ENCODE peak calls at places on chromosomes 13 and 19, in eight cellular contexts. One of them, this sample, is unnamed. For H3K4me1, the result is how much of the 10 kb centered on the place peaks cover.

GRCh38 chr13:99057310-99057975 is 79.6 kb upstream of the DOCK9 start:
- DNase-seq in IMR-90: peak
- DNase-seq in heart left ventricle: no peak
- DNase-seq in uterus: peak
- DNase-seq in suprapubic skin: no peak
- DNase-seq in breast epithelium: no peak
- DNase-seq in right lobe of liver: no peak
- DNase-seq in gastrocnemius medialis: no peak
- DNase-seq in this sample: no peak

GRCh38 chr19:36236304-36236945 is 21.5 kb downstream of the ZNF146 start:
- DNase-seq in IMR-90: no peak
- DNase-seq in heart left ventricle: no peak
- DNase-seq in uterus: no peak
- DNase-seq in suprapubic skin: no peak
- DNase-seq in breast epithelium: no peak
- DNase-seq in right lobe of liver: no peak
- DNase-seq in gastrocnemius medialis: no peak
- DNase-seq in this sample: no peak

GRCh38 chr13:40187836-40188591 is 478.4 kb downstream of the FOXO1 start:
- DNase-seq in IMR-90: no peak
- DNase-seq in heart left ventricle: no peak
- DNase-seq in uterus: peak
- DNase-seq in suprapubic skin: no peak
- DNase-seq in breast epithelium: no peak
- DNase-seq in right lobe of liver: no peak
- DNase-seq in gastrocnemius medialis: no peak
- DNase-seq in this sample: no peak

GRCh38 chr19:3114811-3115210 is 20.6 kb downstream of the GNA11 start:
- DNase-seq in IMR-90: no peak
- DNase-seq in heart left ventricle: no peak
- DNase-seq in uterus: no peak
- DNase-seq in suprapubic skin: peak
- DNase-seq in breast epithelium: no peak
- DNase-seq in right lobe of liver: no peak
- DNase-seq in gastrocnemius medialis: no peak
- DNase-seq in this sample: no peak

GRCh38 chr13:104816716-104817115 is 1718.7 kb downstream of the EFNB2 start:
- DNase-seq in IMR-90: no peak
- DNase-seq in heart left ventricle: no peak
- DNase-seq in uterus: no peak
- DNase-seq in suprapubic skin: no peak
- DNase-seq in breast epithelium: no peak
- DNase-seq in right lobe of liver: no peak
- DNase-seq in gastrocnemius medialis: no peak
- DNase-seq in this sample: no peak

GRCh38 chr19:31356587-31357314 is 7.5 kb upstream of the TSHZ3 start:
- DNase-seq in IMR-90: no peak
- DNase-seq in heart left ventricle: no peak
- DNase-seq in uterus: no peak
- DNase-seq in suprapubic skin: no peak
- DNase-seq in breast epithelium: no peak
- DNase-seq in right lobe of liver: no peak
- DNase-seq in gastrocnemius medialis: no peak
- DNase-seq in this sample: no peak

GRCh38 chr19:5293607-5294089 is 47.0 kb downstream of the PTPRS start:
- DNase-seq in IMR-90: peak
- DNase-seq in heart left ventricle: no peak
- DNase-seq in uterus: peak
- DNase-seq in suprapubic skin: peak
- DNase-seq in breast epithelium: no peak
- DNase-seq in right lobe of liver: no peak
- DNase-seq in gastrocnemius medialis: no peak
- DNase-seq in this sample: no peak

GRCh38 chr19:54418030-54418929 is 3.0 kb downstream of the TTYH1 start:
- DNase-seq in IMR-90: peak
- DNase-seq in heart left ventricle: no peak
- DNase-seq in uterus: no peak
- DNase-seq in suprapubic skin: no peak
- DNase-seq in breast epithelium: no peak
- DNase-seq in right lobe of liver: no peak
- DNase-seq in gastrocnemius medialis: no peak
- DNase-seq in this sample: no peak

GRCh38 chr19:2550431-2551171 is 74.7 kb downstream of the GADD45B start:
- DNase-seq in IMR-90: no peak
- DNase-seq in heart left ventricle: peak
- DNase-seq in uterus: no peak
- DNase-seq in suprapubic skin: no peak
- DNase-seq in breast epithelium: no peak
- DNase-seq in right lobe of liver: no peak
- DNase-seq in gastrocnemius medialis: peak
- DNase-seq in this sample: no peak

GRCh38 chr19:39160889-39161672 is 35.5 kb downstream of the PAK4 start:
- DNase-seq in IMR-90: peak
- DNase-seq in heart left ventricle: no peak
- DNase-seq in uterus: no peak
- DNase-seq in suprapubic skin: no peak
- DNase-seq in breast epithelium: peak
- DNase-seq in right lobe of liver: no peak
- DNase-seq in gastrocnemius medialis: no peak
- DNase-seq in this sample: peak

GRCh38 chr19:52692431-52693008 is 42.3 kb downstream of the ZNF611 start:
- DNase-seq in IMR-90: no peak
- DNase-seq in heart left ventricle: no peak
- DNase-seq in uterus: no peak
- DNase-seq in suprapubic skin: no peak
- DNase-seq in breast epithelium: no peak
- DNase-seq in right lobe of liver: no peak
- DNase-seq in gastrocnemius medialis: no peak
- DNase-seq in this sample: no peak

GRCh38 chr19:40423227-40423566 is 2.6 kb downstream of the SERTAD1 start:
- DNase-seq in IMR-90: no peak
- DNase-seq in heart left ventricle: no peak
- DNase-seq in uterus: no peak
- DNase-seq in suprapubic skin: no peak
- DNase-seq in breast epithelium: no peak
- DNase-seq in right lobe of liver: no peak
- DNase-seq in gastrocnemius medialis: no peak
- DNase-seq in this sample: no peak

GRCh38 chr19:40421468-40421778 is 4.4 kb downstream of the SERTAD1 start:
- DNase-seq in IMR-90: no peak
- DNase-seq in heart left ventricle: no peak
- DNase-seq in uterus: no peak
- DNase-seq in suprapubic skin: no peak
- DNase-seq in breast epithelium: no peak
- DNase-seq in right lobe of liver: no peak
- DNase-seq in gastrocnemius medialis: no peak
- DNase-seq in this sample: no peak

GRCh38 chr19:40420766-40421467 is 4.9 kb downstream of the SERTAD1 start:
- DNase-seq in IMR-90: peak
- DNase-seq in heart left ventricle: peak
- DNase-seq in uterus: peak
- DNase-seq in suprapubic skin: peak
- DNase-seq in breast epithelium: peak
- DNase-seq in right lobe of liver: peak
- DNase-seq in gastrocnemius medialis: peak
- DNase-seq in this sample: peak

GRCh38 chr19:40423938-40424337 is 1.9 kb downstream of the SERTAD1 start:
- DNase-seq in IMR-90: no peak
- DNase-seq in heart left ventricle: no peak
- DNase-seq in uterus: no peak
- DNase-seq in suprapubic skin: no peak
- DNase-seq in breast epithelium: no peak
- DNase-seq in right lobe of liver: no peak
- DNase-seq in gastrocnemius medialis: no peak
- DNase-seq in this sample: no peak

DNA sequence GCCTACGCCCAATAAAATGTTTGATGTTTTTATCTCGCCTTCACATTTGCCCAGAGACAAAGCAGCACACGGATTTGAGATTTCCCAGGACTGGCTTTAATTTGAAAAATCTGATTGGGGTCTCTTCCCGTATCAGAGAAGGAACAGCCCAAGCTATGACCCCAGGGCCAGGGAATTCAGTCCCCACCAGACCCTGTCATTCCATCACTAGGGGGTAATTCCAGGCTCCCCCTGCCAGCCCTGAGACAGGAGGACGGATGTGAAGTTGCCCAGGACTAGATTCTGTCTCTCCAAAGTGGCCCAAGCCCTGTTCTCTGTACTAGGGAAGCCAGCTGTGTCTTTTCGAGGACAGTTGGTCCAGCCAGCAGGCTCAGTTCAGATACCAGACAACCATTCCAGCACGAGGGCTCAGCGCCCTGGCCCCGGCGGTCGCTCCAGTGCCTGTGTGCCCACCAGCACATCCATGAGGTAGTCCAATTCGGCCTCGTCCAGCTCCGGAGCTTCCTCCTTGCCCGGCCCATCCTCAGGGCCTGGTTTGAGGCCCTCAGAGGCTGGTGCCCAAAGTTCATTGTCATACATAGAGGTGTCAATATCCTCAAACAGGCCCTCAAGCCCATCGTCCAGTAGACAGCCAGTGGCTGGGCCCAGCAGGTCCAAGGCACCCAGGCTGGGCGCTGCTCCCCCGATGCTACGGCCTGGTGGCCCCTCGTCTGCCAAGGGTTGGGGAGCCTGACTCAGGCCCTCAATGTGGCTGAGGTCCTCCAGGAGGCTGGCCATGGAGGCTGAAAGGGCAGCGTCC is 3.2 kb downstream of the SERTAD1 start:
- DNase-seq in IMR-90: no peak
- DNase-seq in heart left ventricle: no peak
- DNase-seq in uterus: no peak
- DNase-seq in suprapubic skin: no peak
- DNase-seq in breast epithelium: no peak
- DNase-seq in right lobe of liver: no peak
- DNase-seq in gastrocnemius medialis: no peak
- DNase-seq in this sample: no peak
- TF ChIP-seq POLR2A in IMR-90: no peak
- TF ChIP-seq POLR2A in heart left ventricle: no peak
- TF ChIP-seq POLR2A in uterus: no peak
- TF ChIP-seq POLR2A in suprapubic skin: no peak
- TF ChIP-seq POLR2A in breast epithelium: no peak
- TF ChIP-seq POLR2A in right lobe of liver: no peak
- TF ChIP-seq POLR2A in gastrocnemius medialis: no peak
- TF ChIP-seq POLR2A in this sample: no peak

GRCh38 chr13:60282708-60283107 is 114.3 kb upstream of the TDRD3 start:
- DNase-seq in IMR-90: no peak
- DNase-seq in heart left ventricle: no peak
- DNase-seq in uterus: no peak
- DNase-seq in suprapubic skin: no peak
- DNase-seq in breast epithelium: no peak
- DNase-seq in right lobe of liver: no peak
- DNase-seq in gastrocnemius medialis: no peak
- DNase-seq in this sample: no peak
- H3K4me3 ChIP-seq in IMR-90: no peak
- H3K4me3 ChIP-seq in heart left ventricle: no peak
- H3K4me3 ChIP-seq in uterus: no peak
- H3K4me3 ChIP-seq in suprapubic skin: no peak
- H3K4me3 ChIP-seq in breast epithelium: no peak
- H3K4me3 ChIP-seq in right lobe of liver: no peak
- H3K4me3 ChIP-seq in gastrocnemius medialis: no peak
- H3K4me3 ChIP-seq in this sample: no peak

GRCh38 chr19:41883821-41884733 is 1.1 kb downstream of the ARHGEF1 start:
- DNase-seq in IMR-90: peak
- DNase-seq in heart left ventricle: peak
- DNase-seq in uterus: peak
- DNase-seq in suprapubic skin: peak
- DNase-seq in breast epithelium: peak
- DNase-seq in right lobe of liver: peak
- DNase-seq in gastrocnemius medialis: peak
- DNase-seq in this sample: peak
- H3K4me1 ChIP-seq in IMR-90: under half
- H3K4me1 ChIP-seq in heart left ventricle: under half
- H3K4me1 ChIP-seq in uterus: under half
- H3K4me1 ChIP-seq in suprapubic skin: under half
- H3K4me1 ChIP-seq in breast epithelium: under half
- H3K4me1 ChIP-seq in right lobe of liver: under half
- H3K4me1 ChIP-seq in gastrocnemius medialis: under half
- H3K4me1 ChIP-seq in this sample: under half

GRCh38 chr19:33306853-33307792 is 4.8 kb upstream of the CEBPA start:
- DNase-seq in IMR-90: no peak
- DNase-seq in heart left ventricle: no peak
- DNase-seq in uterus: no peak
- DNase-seq in suprapubic skin: no peak
- DNase-seq in breast epithelium: peak
- DNase-seq in right lobe of liver: peak
- DNase-seq in gastrocnemius medialis: peak
- DNase-seq in this sample: no peak

GRCh38 chr19:33311326-33311682 is 9.0 kb upstream of the CEBPA start:
- DNase-seq in IMR-90: no peak
- DNase-seq in heart left ventricle: no peak
- DNase-seq in uterus: no peak
- DNase-seq in suprapubic skin: no peak
- DNase-seq in breast epithelium: no peak
- DNase-seq in right lobe of liver: peak
- DNase-seq in gastrocnemius medialis: no peak
- DNase-seq in this sample: no peak

GRCh38 chr19:33312065-33312464 is 9.7 kb upstream of the CEBPA start:
- DNase-seq in IMR-90: no peak
- DNase-seq in heart left ventricle: no peak
- DNase-seq in uterus: no peak
- DNase-seq in suprapubic skin: no peak
- DNase-seq in breast epithelium: no peak
- DNase-seq in right lobe of liver: peak
- DNase-seq in gastrocnemius medialis: no peak
- DNase-seq in this sample: no peak

GRCh38 chr19:33310606-33311325 is 8.4 kb upstream of the CEBPA start:
- DNase-seq in IMR-90: no peak
- DNase-seq in heart left ventricle: no peak
- DNase-seq in uterus: no peak
- DNase-seq in suprapubic skin: no peak
- DNase-seq in breast epithelium: no peak
- DNase-seq in right lobe of liver: peak
- DNase-seq in gastrocnemius medialis: peak
- DNase-seq in this sample: no peak

DNA sequence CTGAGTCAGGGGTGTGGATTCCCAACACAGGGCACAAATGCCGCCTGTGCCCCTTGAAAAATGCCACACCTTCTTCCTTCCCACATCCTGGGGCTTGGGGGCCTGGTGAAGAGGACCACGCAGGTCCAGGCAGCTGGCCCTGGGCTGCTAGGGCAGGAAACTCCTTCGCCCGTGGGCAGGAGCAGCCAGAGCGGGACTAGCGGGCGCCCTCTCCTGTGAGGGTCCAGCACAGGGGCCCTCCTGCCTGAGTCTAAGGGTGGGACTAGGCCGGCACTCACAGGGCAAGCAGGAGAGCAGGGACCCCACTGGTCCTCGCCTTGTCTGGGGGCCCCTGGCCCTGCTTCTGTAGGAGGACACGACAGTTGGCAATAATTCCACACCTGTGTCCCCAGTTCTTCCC is 7.5 kb upstream of the CEBPA start:
- DNase-seq in IMR-90: no peak
- DNase-seq in heart left ventricle: no peak
- DNase-seq in uterus: no peak
- DNase-seq in suprapubic skin: no peak
- DNase-seq in breast epithelium: no peak
- DNase-seq in right lobe of liver: peak
- DNase-seq in gastrocnemius medialis: no peak
- DNase-seq in this sample: no peak
- TF ChIP-seq POLR2A in IMR-90: no peak
- TF ChIP-seq POLR2A in heart left ventricle: no peak
- TF ChIP-seq POLR2A in uterus: no peak
- TF ChIP-seq POLR2A in suprapubic skin: no peak
- TF ChIP-seq POLR2A in breast epithelium: no peak
- TF ChIP-seq POLR2A in right lobe of liver: no peak
- TF ChIP-seq POLR2A in gastrocnemius medialis: no peak
- TF ChIP-seq POLR2A in this sample: no peak

GRCh38 chr13:110411316-110412105 is 104.4 kb downstream of the COL4A2 start:
- DNase-seq in IMR-90: no peak
- DNase-seq in heart left ventricle: no peak
- DNase-seq in uterus: no peak
- DNase-seq in suprapubic skin: no peak
- DNase-seq in breast epithelium: no peak
- DNase-seq in right lobe of liver: no peak
- DNase-seq in gastrocnemius medialis: no peak
- DNase-seq in this sample: no peak
- H3K4me3 ChIP-seq in IMR-90: no peak
- H3K4me3 ChIP-seq in heart left ventricle: no peak
- H3K4me3 ChIP-seq in uterus: no peak
- H3K4me3 ChIP-seq in suprapubic skin: no peak
- H3K4me3 ChIP-seq in breast epithelium: no peak
- H3K4me3 ChIP-seq in right lobe of liver: no peak
- H3K4me3 ChIP-seq in gastrocnemius medialis: peak
- H3K4me3 ChIP-seq in this sample: no peak